ENCODE peak calls at places on chromosomes 1 and 21, in nine cellular contexts. Z is NAMALWA; T is astrocyte of the spinal cord; R is NCI-H2081; V is GM20000; B is stimulated activated CD8-positive, alpha-beta memory T cell treated with anti-CD3 and anti-CD28 coated beads, Interleukin-4, amount 100 ng/mL, for 24 hours; F is CMK; O is effector CD8-positive, alpha-beta T cell; M is CD8-positive, alpha-beta T cell. K is an unnamed sample.

GRCh38 chr1:196078691-196079090 is 529.5 kb downstream of the KCNT2 start:
- DNase-seq in Z (no peak), T (peak), R (no peak), V (no peak), B (no peak), F (no peak), O (no peak), M (no peak), K (no peak)

GRCh38 chr1:201361652-201362504 is 15.6 kb downstream of the TNNT2 start:
- DNase-seq in Z (peak), T (peak), R (peak), V (peak), B (no peak), F (no peak), O (no peak), M (no peak), K (no peak)

GRCh38 chr1:158067651-158068050 is 74.2 kb downstream of the KIRREL1 start:
- DNase-seq in Z (no peak), T (peak), R (no peak), V (no peak), B (no peak), F (no peak), O (no peak), M (no peak), K (no peak)

GRCh38 chr1:22689505-22689904 is 21.1 kb upstream of the EPHB2 start:
- DNase-seq in Z (no peak), T (peak), R (peak), V (no peak), B (no peak), F (no peak), O (no peak), M (no peak), K (no peak)

GRCh38 chr21:15160136-15160535 is 95.3 kb upstream of the NRIP1 start:
- DNase-seq in Z (no peak), T (no peak), R (peak), V (no peak), B (no peak), F (no peak), O (no peak), M (no peak), K (no peak)

GRCh38 chr1:161768986-161769672 is 3.0 kb downstream of the ATF6 start:
- DNase-seq in Z (no peak), T (no peak), R (no peak), V (no peak), B (no peak), F (no peak), O (no peak), M (no peak), K (no peak)

GRCh38 chr1:54872041-54872342 is 15.0 kb downstream of the DHCR24 start:
- DNase-seq in Z (no peak), T (no peak), R (no peak), V (no peak), B (no peak), F (no peak), O (no peak), M (no peak), K (no peak)

GRCh38 chr1:24913274-24913604 is 16.8 kb downstream of the RUNX3 start:
- DNase-seq in Z (no peak), T (no peak), R (no peak), V (no peak), B (no peak), F (no peak), O (no peak), M (no peak), K (no peak)

GRCh38 chr1:201496296-201496690 is 10.6 kb downstream of the CSRP1 start:
- DNase-seq in Z (no peak), T (no peak), R (peak), V (no peak), B (no peak), F (no peak), O (no peak), M (no peak), K (no peak)

GRCh38 chr1:196355206-196355786 is 252.9 kb downstream of the KCNT2 start:
- DNase-seq in Z (peak), T (peak), R (peak), V (no peak), B (no peak), F (no peak), O (no peak), M (no peak), K (no peak)

GRCh38 chr1:221781102-221781744 is 39.3 kb upstream of the DUSP10 start:
- DNase-seq in Z (no peak), T (no peak), R (no peak), V (no peak), B (no peak), F (no peak), O (no peak), M (no peak), K (no peak)

GRCh38 chr1:15949453-15950245 is 26.3 kb downstream of the ZBTB17 start:
- DNase-seq in Z (peak), T (peak), R (no peak), V (peak), B (peak), F (no peak), O (peak), M (peak), K (peak)

GRCh38 chr1:8523641-8524206 is 205.8 kb downstream of the SLC45A1 start:
- DNase-seq in Z (no peak), T (no peak), R (no peak), V (no peak), B (no peak), F (no peak), O (no peak), M (no peak), K (no peak)

GRCh38 chr1:57464756-57465155 is 40.9 kb upstream of the DAB1 start:
- DNase-seq in Z (no peak), T (no peak), R (peak), V (no peak), B (no peak), F (no peak), O (no peak), M (no peak), K (no peak)

GRCh38 chr21:27154451-27155129 is 187.7 kb upstream of the ADAMTS5 start:
- DNase-seq in Z (no peak), T (no peak), R (no peak), V (no peak), B (no peak), F (no peak), O (no peak), M (no peak), K (peak)

GRCh38 chr1:76292418-76293184 is 218.1 kb downstream of the ST6GALNAC3 start:
- DNase-seq in Z (no peak), T (no peak), R (no peak), V (no peak), B (no peak), F (no peak), O (no peak), M (no peak), K (no peak)

GRCh38 chr1:39110325-39110851 is 84.2 kb downstream of the NDUFS5 start:
- DNase-seq in Z (no peak), T (peak), R (no peak), V (no peak), B (no peak), F (no peak), O (no peak), M (no peak), K (no peak)

GRCh38 chr1:201781447-201781846 is 47.5 kb upstream of the IPO9 start:
- DNase-seq in Z (no peak), T (no peak), R (no peak), V (no peak), B (no peak), F (no peak), O (no peak), M (no peak), K (no peak)

GRCh38 chr1:234969630-234970370 is 158.8 kb downstream of the TOMM20 start:
- DNase-seq in Z (no peak), T (peak), R (peak), V (no peak), B (no peak), F (no peak), O (no peak), M (no peak), K (peak)

GRCh38 chr1:116931016-116931918 is 21.6 kb downstream of the PTGFRN start:
- DNase-seq in Z (no peak), T (no peak), R (no peak), V (no peak), B (no peak), F (no peak), O (no peak), M (peak), K (no peak)

GRCh38 chr1:168972887-168973286 is 133.6 kb upstream of the ATP1B1 start:
- DNase-seq in Z (no peak), T (no peak), R (peak), V (no peak), B (no peak), F (no peak), O (no peak), M (no peak), K (no peak)

GRCh38 chr1:10295471-10296085 is 85.2 kb downstream of the KIF1B start:
- DNase-seq in Z (no peak), T (no peak), R (no peak), V (no peak), B (no peak), F (no peak), O (no peak), M (no peak), K (no peak)

GRCh38 chr1:17199267-17200044 is 5.5 kb upstream of the PADI1 start:
- DNase-seq in Z (no peak), T (peak), R (no peak), V (no peak), B (no peak), F (no peak), O (no peak), M (no peak), K (no peak)

GRCh38 chr1:73401666-73402065 is 796.3 kb downstream of the LRRIQ3 start:
- DNase-seq in Z (peak), T (no peak), R (peak), V (no peak), B (no peak), F (no peak), O (no peak), M (no peak), K (no peak)

GRCh38 chr1:211753649-211754251 is 76.8 kb downstream of the LPGAT1 start:
- DNase-seq in Z (no peak), T (no peak), R (no peak), V (no peak), B (no peak), F (no peak), O (no peak), M (no peak), K (no peak)

GRCh38 chr1:93766451-93766850 is 84.8 kb upstream of the BCAR3 start:
- DNase-seq in Z (no peak), T (no peak), R (no peak), V (no peak), B (no peak), F (no peak), O (no peak), M (no peak), K (no peak)

GRCh38 chr1:2317230-2318065 is 73.9 kb downstream of the MORN1 start:
- DNase-seq in Z (no peak), T (no peak), R (no peak), V (no peak), B (no peak), F (no peak), O (no peak), M (no peak), K (no peak)

GRCh38 chr1:224609333-224609732 is 6.8 kb upstream of the CNIH3 start:
- DNase-seq in Z (no peak), T (no peak), R (no peak), V (no peak), B (no peak), F (no peak), O (no peak), M (no peak), K (no peak)

GRCh38 chr1:235866913-235867850 is 476 bp upstream of the LYST start:
- DNase-seq in Z (peak), T (peak), R (peak), V (peak), B (peak), F (peak), O (peak), M (peak), K (peak)

GRCh38 chr1:219201656-219202055 is 28.0 kb downstream of the LYPLAL1 start:
- DNase-seq in Z (no peak), T (no peak), R (no peak), V (no peak), B (no peak), F (no peak), O (no peak), M (no peak), K (no peak)

GRCh38 chr1:25477448-25478034 is 46.8 kb downstream of the MACO1 start:
- DNase-seq in Z (no peak), T (no peak), R (no peak), V (no peak), B (no peak), F (no peak), O (no peak), M (no peak), K (no peak)

GRCh38 chr1:38238294-38238693 is 191.7 kb upstream of the POU3F1 start:
- DNase-seq in Z (no peak), T (no peak), R (no peak), V (no peak), B (no peak), F (no peak), O (no peak), M (no peak), K (no peak)

GRCh38 chr1:241518447-241519307 is 878 bp downstream of the FH start:
- DNase-seq in Z (peak), T (peak), R (peak), V (peak), B (no peak), F (no peak), O (no peak), M (peak), K (peak)

GRCh38 chr1:240073097-240073496 is 18.6 kb upstream of the FMN2 start:
- DNase-seq in Z (no peak), T (no peak), R (no peak), V (no peak), B (no peak), F (no peak), O (no peak), M (no peak), K (no peak)